ENCODE peak calls at places on chromosomes 3 and 15, in four cellular contexts. N is adrenal gland, D is nucleus accumbens, B is T-helper 1 cell. O is an unnamed sample.

GRCh38 chr3:127325630-127325961 is 37.8 kb upstream of the PRR20G start:
- DNase-seq in N (no peak), D (no peak), B (no peak), O (no peak)

GRCh38 chr15:48800811-48801460 is 9.9 kb downstream of the CEP152 start:
- DNase-seq in N (no peak), D (no peak), B (no peak), O (no peak)

GRCh38 chr3:149600619-149601018 is 57.2 kb downstream of the WWTR1 start:
- DNase-seq in N (no peak), D (no peak), B (no peak), O (no peak)

GRCh38 chr3:171806200-171807128 is 3.8 kb downstream of the PLD1 start:
- DNase-seq in N (no peak), D (no peak), B (no peak), O (no peak)

GRCh38 chr3:71208273-71209095 is 375.0 kb downstream of the FOXP1 start:
- DNase-seq in N (no peak), D (no peak), B (no peak), O (no peak)

GRCh38 chr3:60133269-60133877 is 1083.5 kb upstream of the CFAP20DC start:
- DNase-seq in N (no peak), D (no peak), B (no peak), O (no peak)

GRCh38 chr15:90419202-90419601 is 31.2 kb downstream of the IQGAP1 start:
- DNase-seq in N (no peak), D (no peak), B (no peak), O (no peak)

GRCh38 chr3:148211725-148212124 is 486.0 kb upstream of the AGTR1 start:
- DNase-seq in N (no peak), D (no peak), B (no peak), O (no peak)

GRCh38 chr3:3170998-3171397 is 8.5 kb downstream of the CRBN start:
- DNase-seq in N (no peak), D (no peak), B (no peak), O (no peak)

GRCh38 chr3:38687306-38687705 is 37.8 kb upstream of the SCN5A start:
- DNase-seq in N (no peak), D (no peak), B (no peak), O (no peak)

GRCh38 chr3:123467051-123467450 is 18.2 kb upstream of the ADCY5 start:
- DNase-seq in N (no peak), D (no peak), B (no peak), O (no peak)

GRCh38 chr15:51935466-51936118 is 36.0 kb downstream of the LEO1 start:
- DNase-seq in N (no peak), D (no peak), B (no peak), O (no peak)

GRCh38 chr15:94298359-94298758 is 67.0 kb downstream of the MCTP2 start:
- DNase-seq in N (no peak), D (no peak), B (no peak), O (no peak)

GRCh38 chr15:77025941-77026411 is 31.1 kb downstream of the PSTPIP1 start:
- DNase-seq in N (peak; percentile 16), D (no peak), B (no peak), O (no peak)

GRCh38 chr3:98901032-98901464 is 447 bp downstream of the DCBLD2 start:
- DNase-seq in N (peak; percentile 60), D (peak; percentile 54), B (no peak), O (no peak)

GRCh38 chr3:160232014-160232413 is 6.8 kb downstream of the C3orf80 start:
- DNase-seq in N (no peak), D (no peak), B (no peak), O (no peak)

GRCh38 chr15:63600646-63601025 is 3.4 kb downstream of the FBXL22 start:
- DNase-seq in N (peak; percentile 90), D (peak; percentile 88), B (peak; percentile 77), O (peak; percentile 93)

GRCh38 chr15:57599299-57599810 is 7.7 kb downstream of the MYZAP start:
- DNase-seq in N (no peak), D (no peak), B (no peak), O (no peak)

GRCh38 chr3:112582242-112582874 is 20.5 kb downstream of the SLC35A5 start:
- DNase-seq in N (no peak), D (no peak), B (no peak), O (no peak)

GRCh38 chr15:27059610-27060202 is 88.7 kb downstream of the GABRG3 start:
- DNase-seq in N (peak; percentile 75), D (no peak), B (no peak), O (no peak)